ENCODE peak calls at places on chromosomes 1 and 21, in six cellular contexts. B, M, J, T, W and Z are unnamed samples.

GRCh38 chr1:201515895-201516294 is 9.0 kb upstream of the CSRP1 start:
- DNase-seq in B (no peak), M (no peak), J (no peak), T (no peak), W (no peak), Z (no peak)

GRCh38 chr1:95742591-95743089 is 508.6 kb downstream of the RWDD3 start:
- DNase-seq in B (no peak), M (no peak), J (no peak), T (no peak), W (no peak), Z (no peak)

GRCh38 chr1:1256956-1257871 is 10.7 kb upstream of the C1QTNF12 start:
- DNase-seq in B (no peak), M (no peak), J (no peak), T (no peak), W (no peak), Z (no peak)

GRCh38 chr1:230113605-230114241 is 46.7 kb downstream of the GALNT2 start:
- DNase-seq in B (no peak), M (no peak), J (no peak), T (no peak), W (peak; percentile 93), Z (no peak)

GRCh38 chr1:155218854-155219591 is 10.5 kb downstream of the MTX1 start:
- DNase-seq in B (peak; percentile 75), M (peak; percentile 53), J (peak; percentile 14), T (no peak), W (peak; percentile 62), Z (peak; percentile 88)

GRCh38 chr1:8661185-8662110 is 156.0 kb downstream of the RERE start:
- DNase-seq in B (no peak), M (no peak), J (no peak), T (no peak), W (peak; percentile 94), Z (peak; percentile 24)

GRCh38 chr1:183273300-183273699 is 87.2 kb downstream of the LAMC2 start:
- DNase-seq in B (no peak), M (no peak), J (no peak), T (no peak), W (peak; percentile 44), Z (no peak)

GRCh38 chr1:17335821-17336718 is 28.1 kb downstream of the PADI4 start:
- DNase-seq in B (peak; percentile 64), M (no peak), J (peak; percentile 2), T (peak; percentile 53), W (peak; percentile 40), Z (peak; percentile 19)

GRCh38 chr1:56654126-56654923 is 9.2 kb downstream of the PRKAA2 start:
- DNase-seq in B (no peak), M (no peak), J (no peak), T (no peak), W (no peak), Z (no peak)

GRCh38 chr1:167819849-167820683 is 93.9 kb downstream of the ADCY10 start:
- DNase-seq in B (peak; percentile 55), M (no peak), J (no peak), T (peak; percentile 16), W (peak; percentile 77), Z (no peak)

GRCh38 chr1:171794085-171794484 is 12.6 kb downstream of the METTL13 start:
- DNase-seq in B (no peak), M (no peak), J (no peak), T (no peak), W (peak; percentile 79), Z (no peak)

GRCh38 chr1:77412069-77412793 is 130.4 kb downstream of the AK5 start:
- DNase-seq in B (no peak), M (no peak), J (no peak), T (no peak), W (peak; percentile 72), Z (no peak)

GRCh38 chr1:203572134-203572625 is 54.5 kb upstream of the ATP2B4 start:
- DNase-seq in B (no peak), M (no peak), J (no peak), T (no peak), W (no peak), Z (no peak)

GRCh38 chr1:2545754-2546514 is 10.2 kb upstream of the TNFRSF14 start:
- DNase-seq in B (peak; percentile 92), M (peak; percentile 52), J (peak; percentile 36), T (no peak), W (peak; percentile 75), Z (no peak)

GRCh38 chr1:82792151-82792550 is 991.4 kb downstream of the ADGRL2 start:
- DNase-seq in B (no peak), M (no peak), J (no peak), T (no peak), W (no peak), Z (no peak)

GRCh38 chr1:70509996-70510876 is 99.2 kb downstream of the CTH start:
- DNase-seq in B (no peak), M (no peak), J (no peak), T (peak; percentile 22), W (peak; percentile 95), Z (peak; percentile 47)

GRCh38 chr1:219385786-219386427 is 212.2 kb downstream of the LYPLAL1 start:
- DNase-seq in B (peak; percentile 46), M (no peak), J (no peak), T (peak; percentile 69), W (peak; percentile 53), Z (no peak)

GRCh38 chr1:160006312-160006940 is 25.4 kb downstream of the PIGM start:
- DNase-seq in B (peak; percentile 79), M (peak; percentile 2), J (no peak), T (peak; percentile 55), W (peak; percentile 57), Z (no peak)

GRCh38 chr1:10341062-10341600 is 57.7 kb upstream of the PGD start:
- DNase-seq in B (no peak), M (no peak), J (no peak), T (no peak), W (no peak), Z (no peak)

GRCh38 chr1:231233735-231234417 is 7.1 kb upstream of the GNPAT start:
- DNase-seq in B (no peak), M (no peak), J (no peak), T (no peak), W (peak; percentile 11), Z (no peak)

GRCh38 chr1:92411511-92411910 is 75.2 kb downstream of the GFI1 start:
- DNase-seq in B (no peak), M (no peak), J (no peak), T (no peak), W (peak; percentile 56), Z (no peak)

GRCh38 chr1:221742555-221743415 is 896 bp upstream of the DUSP10 start:
- DNase-seq in B (peak; percentile 91), M (peak; percentile 81), J (peak; percentile 68), T (peak; percentile 70), W (peak; percentile 87), Z (peak; percentile 68)

GRCh38 chr1:116538527-116538926 is 32.3 kb downstream of the CD58 start:
- DNase-seq in B (no peak), M (no peak), J (no peak), T (no peak), W (peak; percentile 75), Z (no peak)

GRCh38 chr21:33374080-33374873 is 28.9 kb upstream of the IFNGR2 start:
- DNase-seq in B (peak; percentile 53), M (no peak), J (no peak), T (peak; percentile 13), W (peak; percentile 59), Z (no peak)

GRCh38 chr1:118077331-118078055 is 107.5 kb downstream of the SPAG17 start:
- DNase-seq in B (no peak), M (no peak), J (no peak), T (no peak), W (peak; percentile 10), Z (no peak)

GRCh38 chr21:41227357-41228005 is 59.5 kb downstream of the BACE2 start:
- DNase-seq in B (no peak), M (no peak), J (no peak), T (no peak), W (no peak), Z (no peak)

GRCh38 chr1:220368352-220369265 is 96.4 kb upstream of the RAB3GAP2 start:
- DNase-seq in B (no peak), M (no peak), J (no peak), T (no peak), W (no peak), Z (no peak)

GRCh38 chr1:170735366-170736263 is 71.7 kb downstream of the PRRX1 start:
- DNase-seq in B (no peak), M (no peak), J (no peak), T (no peak), W (peak; percentile 12), Z (no peak)

GRCh38 chr1:204763773-204764427 is 78.4 kb upstream of the LRRN2 start:
- DNase-seq in B (peak; percentile 76), M (peak; percentile 60), J (peak; percentile 20), T (peak; percentile 72), W (peak; percentile 73), Z (peak; percentile 73)

GRCh38 chr1:1917995-1918900 is 831 bp downstream of the TMEM52 start:
- DNase-seq in B (no peak), M (no peak), J (no peak), T (no peak), W (no peak), Z (no peak)

GRCh38 chr1:59666106-59666505 is 148.6 kb upstream of the HOOK1 start:
- DNase-seq in B (no peak), M (no peak), J (no peak), T (no peak), W (no peak), Z (no peak)

GRCh38 chr21:34899302-34899701 is 149.8 kb downstream of the RUNX1 start:
- DNase-seq in B (no peak), M (no peak), J (no peak), T (no peak), W (no peak), Z (no peak)